ENCODE peak calls at places on chromosomes 11 and 22, in six cellular contexts. One of them, this sample, is unnamed.

GRCh38 chr11:111975076-111975806 is 38.1 kb downstream of the DIXDC1 start:
- DNase-seq in lower leg skin: no peak
- DNase-seq in testis: peak
- DNase-seq in NB4: peak
- DNase-seq in stomach: no peak
- DNase-seq in endothelial cell of umbilical vein: peak
- DNase-seq in this sample: peak

GRCh38 chr22:38204784-38205183 is 3.0 kb downstream of the MAFF start:
- DNase-seq in lower leg skin: no peak
- DNase-seq in NB4: peak
- DNase-seq in testis: no peak
- DNase-seq in endothelial cell of umbilical vein: no peak
- DNase-seq in stomach: no peak
- DNase-seq in this sample: no peak

GRCh38 chr11:35487532-35488078 is 37.8 kb downstream of the PAMR1 start:
- DNase-seq in NB4: peak
- DNase-seq in endothelial cell of umbilical vein: peak
- DNase-seq in testis: peak
- DNase-seq in stomach: no peak
- DNase-seq in lower leg skin: no peak
- DNase-seq in this sample: no peak

GRCh38 chr22:27876684-27877083 is 42.4 kb downstream of the PITPNB start:
- DNase-seq in NB4: no peak
- DNase-seq in testis: no peak
- DNase-seq in endothelial cell of umbilical vein: no peak
- DNase-seq in lower leg skin: no peak
- DNase-seq in stomach: no peak
- DNase-seq in this sample: no peak

GRCh38 chr11:69380451-69380901 is 86.5 kb downstream of the MYEOV start:
- DNase-seq in endothelial cell of umbilical vein: no peak
- DNase-seq in testis: no peak
- DNase-seq in stomach: peak
- DNase-seq in lower leg skin: peak
- DNase-seq in NB4: no peak
- DNase-seq in this sample: no peak

GRCh38 chr11:12066056-12066798 is 44.2 kb upstream of the MICAL2 start:
- DNase-seq in NB4: peak
- DNase-seq in endothelial cell of umbilical vein: peak
- DNase-seq in stomach: no peak
- DNase-seq in lower leg skin: peak
- DNase-seq in testis: no peak
- DNase-seq in this sample: no peak

GRCh38 chr22:44419429-44419828 is 78.6 kb downstream of the RTL6 start:
- DNase-seq in NB4: no peak
- DNase-seq in lower leg skin: no peak
- DNase-seq in endothelial cell of umbilical vein: no peak
- DNase-seq in stomach: no peak
- DNase-seq in testis: no peak
- DNase-seq in this sample: no peak

GRCh38 chr11:57901756-57902155 is 121.9 kb upstream of the OR9Q1 start:
- DNase-seq in lower leg skin: no peak
- DNase-seq in NB4: no peak
- DNase-seq in testis: no peak
- DNase-seq in stomach: no peak
- DNase-seq in endothelial cell of umbilical vein: no peak
- DNase-seq in this sample: no peak

GRCh38 chr11:6474423-6474792 is 667 bp upstream of the TRIM3 start:
- DNase-seq in stomach: no peak
- DNase-seq in lower leg skin: no peak
- DNase-seq in endothelial cell of umbilical vein: no peak
- DNase-seq in testis: no peak
- DNase-seq in NB4: peak
- DNase-seq in this sample: no peak

GRCh38 chr11:19595499-19595839 is 117.2 kb upstream of the NAV2 start:
- DNase-seq in NB4: no peak
- DNase-seq in endothelial cell of umbilical vein: no peak
- DNase-seq in testis: no peak
- DNase-seq in stomach: no peak
- DNase-seq in lower leg skin: peak
- DNase-seq in this sample: no peak

GRCh38 chr22:20509344-20510047 is 2.1 kb downstream of the MED15 start:
- DNase-seq in endothelial cell of umbilical vein: peak
- DNase-seq in stomach: peak
- DNase-seq in NB4: peak
- DNase-seq in testis: peak
- DNase-seq in lower leg skin: peak
- DNase-seq in this sample: peak
- TF ChIP-seq POLR2A in endothelial cell of umbilical vein: peak
- TF ChIP-seq POLR2A in stomach: no peak
- TF ChIP-seq POLR2A in NB4: no peak
- TF ChIP-seq POLR2A in testis: no peak
- TF ChIP-seq POLR2A in lower leg skin: no peak
- TF ChIP-seq POLR2A in this sample: no peak

GRCh38 chr22:43014062-43014875 is 680 bp downstream of the PACSIN2 start:
- DNase-seq in NB4: peak
- DNase-seq in lower leg skin: peak
- DNase-seq in stomach: peak
- DNase-seq in testis: peak
- DNase-seq in endothelial cell of umbilical vein: peak
- DNase-seq in this sample: peak
- TF ChIP-seq POLR2A in NB4: no peak
- TF ChIP-seq POLR2A in lower leg skin: no peak
- TF ChIP-seq POLR2A in stomach: no peak
- TF ChIP-seq POLR2A in testis: no peak
- TF ChIP-seq POLR2A in endothelial cell of umbilical vein: no peak
- TF ChIP-seq POLR2A in this sample: no peak

GRCh38 chr11:61891331-61892084 is at the start of gene FADS3:
- DNase-seq in testis: peak
- DNase-seq in endothelial cell of umbilical vein: peak
- DNase-seq in NB4: peak
- DNase-seq in lower leg skin: peak
- DNase-seq in stomach: peak
- DNase-seq in this sample: peak
- TF ChIP-seq POLR2A in testis: no peak
- TF ChIP-seq POLR2A in endothelial cell of umbilical vein: peak
- TF ChIP-seq POLR2A in NB4: peak
- TF ChIP-seq POLR2A in lower leg skin: no peak
- TF ChIP-seq POLR2A in stomach: no peak
- TF ChIP-seq POLR2A in this sample: peak

GRCh38 chr22:31881867-31882266 is 62.5 kb upstream of the YWHAH start:
- DNase-seq in stomach: no peak
- DNase-seq in testis: no peak
- DNase-seq in NB4: no peak
- DNase-seq in lower leg skin: no peak
- DNase-seq in endothelial cell of umbilical vein: no peak
- DNase-seq in this sample: no peak
- TF ChIP-seq POLR2A in stomach: no peak
- TF ChIP-seq POLR2A in testis: no peak
- TF ChIP-seq POLR2A in NB4: no peak
- TF ChIP-seq POLR2A in lower leg skin: no peak
- TF ChIP-seq POLR2A in endothelial cell of umbilical vein: no peak
- TF ChIP-seq POLR2A in this sample: no peak

GRCh38 chr22:42261266-42261665 is 9.2 kb downstream of the TCF20 start:
- DNase-seq in endothelial cell of umbilical vein: no peak
- DNase-seq in stomach: no peak
- DNase-seq in NB4: no peak
- DNase-seq in lower leg skin: no peak
- DNase-seq in testis: no peak
- DNase-seq in this sample: peak
- TF ChIP-seq POLR2A in endothelial cell of umbilical vein: no peak
- TF ChIP-seq POLR2A in stomach: no peak
- TF ChIP-seq POLR2A in NB4: no peak
- TF ChIP-seq POLR2A in lower leg skin: no peak
- TF ChIP-seq POLR2A in testis: no peak
- TF ChIP-seq POLR2A in this sample: no peak